ENCODE peak calls at places on chromosomes 6 and 20, in seven cellular contexts. W, A, X, Y, F, R and I are unnamed samples.

GRCh38 chr6:84882768-84883766 is 118.7 kb upstream of the TBX18 start:
- DNase-seq in A (no peak), R (no peak), W (no peak), X (no peak), F (no peak), Y (no peak), I (no peak)

GRCh38 chr6:166305562-166306117 is 2.6 kb downstream of the PRR18 start:
- DNase-seq in Y (no peak), R (no peak), W (no peak), X (no peak), A (no peak), F (no peak), I (no peak)

GRCh38 chr6:82068721-82069120 is 178.8 kb downstream of the IBTK start:
- DNase-seq in R (no peak), A (no peak), Y (no peak), X (no peak), W (no peak), F (no peak), I (no peak)

GRCh38 chr20:25584905-25585704 is at the start of gene NINL:
- DNase-seq in W (peak), A (peak), R (peak), F (peak), X (no peak), Y (peak), I (peak)

GRCh38 chr6:33118525-33119123 is 42.8 kb downstream of the HLA-DPB1 start:
- DNase-seq in A (peak), Y (no peak), F (peak), R (no peak), X (no peak), W (peak), I (no peak)

GRCh38 chr6:47759364-47759763 is 22.5 kb upstream of the OPN5 start:
- DNase-seq in Y (no peak), A (no peak), X (no peak), F (no peak), W (no peak), R (no peak), I (no peak)

GRCh38 chr6:146894624-146895023 is 295.9 kb downstream of the ADGB start:
- DNase-seq in Y (no peak), F (no peak), X (no peak), R (no peak), W (no peak), A (no peak), I (no peak)

GRCh38 chr6:107082045-107082444 is 33.3 kb downstream of the BEND3 start:
- DNase-seq in R (no peak), Y (no peak), F (peak), X (no peak), W (no peak), A (no peak), I (no peak)

GRCh38 chr6:151589667-151590066 is 95.8 kb downstream of the CCDC170 start:
- DNase-seq in W (no peak), F (no peak), R (no peak), Y (no peak), A (no peak), X (no peak), I (no peak)

GRCh38 chr6:21754891-21755290 is 161.3 kb downstream of the SOX4 start:
- DNase-seq in F (no peak), R (no peak), Y (no peak), X (no peak), W (no peak), A (no peak), I (no peak)

GRCh38 chr20:61321481-61321880 is 69.4 kb downstream of the CDH4 start:
- DNase-seq in F (no peak), A (no peak), W (no peak), X (no peak), Y (no peak), R (no peak), I (no peak)

GRCh38 chr6:37047933-37048850 is 42.7 kb downstream of the FGD2 start:
- DNase-seq in R (no peak), Y (no peak), W (no peak), A (no peak), F (no peak), X (no peak), I (no peak)

GRCh38 chr6:148846778-148847761 is 100.2 kb downstream of the UST start:
- DNase-seq in Y (no peak), F (no peak), X (no peak), A (no peak), W (no peak), R (no peak), I (no peak)

GRCh38 chr20:33785503-33785902 is 25.6 kb upstream of the CHMP4B start:
- DNase-seq in R (no peak), A (no peak), X (no peak), W (no peak), Y (no peak), F (no peak), I (no peak)

GRCh38 chr6:160226118-160226541 is 32.5 kb downstream of the SLC22A2 start:
- DNase-seq in Y (no peak), R (no peak), A (no peak), F (no peak), W (no peak), X (no peak), I (no peak)

GRCh38 chr6:158369241-158369640 is 57.0 kb downstream of the TULP4 start:
- DNase-seq in A (no peak), W (no peak), R (no peak), X (no peak), F (no peak), Y (no peak), I (no peak)

GRCh38 chr6:63799313-63799712 is 163.7 kb downstream of the PHF3 start:
- DNase-seq in W (no peak), X (no peak), A (no peak), F (no peak), R (no peak), Y (no peak), I (no peak)

GRCh38 chr6:166588691-166589333 is 2.3 kb upstream of the RAMACL start:
- DNase-seq in X (peak), Y (no peak), R (no peak), A (no peak), W (no peak), F (no peak), I (no peak)

GRCh38 chr6:113857565-113858066 is 471 bp downstream of the MARCKS start:
- DNase-seq in W (no peak), F (no peak), Y (no peak), A (peak), R (no peak), X (no peak), I (no peak)

GRCh38 chr6:149934249-149935156 is 7.3 kb upstream of the ULBP2 start:
- DNase-seq in X (peak), W (peak), F (peak), Y (no peak), R (no peak), A (peak), I (no peak)
- TF ChIP-seq TAF1 in X (no peak), W (no peak), F (no peak), Y (no peak), R (no peak), A (no peak), I (no peak)

GRCh38 chr6:161301338-161301737 is 27.5 kb upstream of the AGPAT4 start:
- DNase-seq in R (no peak), Y (no peak), A (no peak), F (no peak), X (no peak), W (no peak), I (no peak)
- TF ChIP-seq TAF1 in R (no peak), Y (no peak), A (no peak), F (no peak), X (no peak), W (no peak), I (no peak)

DNA sequence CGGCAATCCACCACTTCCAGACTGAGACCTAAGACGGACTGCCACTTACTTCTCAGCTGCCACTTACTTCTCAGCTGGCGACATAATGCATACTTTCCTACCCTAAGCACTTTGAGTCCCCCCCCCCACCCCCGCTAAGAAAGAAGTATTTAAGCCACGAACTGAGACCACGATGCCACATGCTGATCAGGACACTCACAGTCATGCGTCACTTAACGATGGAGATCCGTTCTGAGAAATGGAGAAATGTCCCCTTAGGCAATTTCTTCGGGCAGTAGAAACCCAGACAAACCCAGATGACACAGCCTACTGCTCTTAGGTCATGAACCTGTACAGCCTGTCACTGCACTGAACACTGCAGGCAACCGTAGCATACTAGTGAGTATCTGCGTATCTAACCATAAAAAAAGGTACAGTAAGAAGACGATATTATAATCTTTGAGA is 690 bp downstream of the IFNGR1 start:
- DNase-seq in A (peak), R (no peak), W (peak), F (peak), X (peak), Y (no peak), I (no peak)
- TF ChIP-seq TAF1 in A (no peak), R (no peak), W (peak), F (no peak), X (peak), Y (no peak), I (peak)

GRCh38 chr6:109513571-109514071 is 30.6 kb upstream of the ZBTB24 start:
- DNase-seq in W (no peak), Y (no peak), F (no peak), R (peak), X (no peak), A (no peak), I (no peak)
- TF ChIP-seq TAF1 in W (no peak), Y (no peak), F (no peak), R (no peak), X (no peak), A (no peak), I (no peak)

GRCh38 chr6:43452896-43453295 is 2.5 kb downstream of the DLK2 start:
- DNase-seq in Y (no peak), F (no peak), A (no peak), R (no peak), X (no peak), W (no peak), I (no peak)

GRCh38 chr6:43453831-43454230 is 1.5 kb downstream of the DLK2 start:
- DNase-seq in F (no peak), X (no peak), A (no peak), Y (no peak), R (no peak), W (no peak), I (no peak)

GRCh38 chr6:43454290-43455033 is 886 bp downstream of the DLK2 start:
- DNase-seq in A (peak), F (peak), W (peak), Y (peak), X (no peak), R (peak), I (peak)

GRCh38 chr6:43456737-43457126 is 1.4 kb upstream of the DLK2 start:
- DNase-seq in W (no peak), R (no peak), F (no peak), Y (no peak), X (no peak), A (no peak), I (no peak)

DNA sequence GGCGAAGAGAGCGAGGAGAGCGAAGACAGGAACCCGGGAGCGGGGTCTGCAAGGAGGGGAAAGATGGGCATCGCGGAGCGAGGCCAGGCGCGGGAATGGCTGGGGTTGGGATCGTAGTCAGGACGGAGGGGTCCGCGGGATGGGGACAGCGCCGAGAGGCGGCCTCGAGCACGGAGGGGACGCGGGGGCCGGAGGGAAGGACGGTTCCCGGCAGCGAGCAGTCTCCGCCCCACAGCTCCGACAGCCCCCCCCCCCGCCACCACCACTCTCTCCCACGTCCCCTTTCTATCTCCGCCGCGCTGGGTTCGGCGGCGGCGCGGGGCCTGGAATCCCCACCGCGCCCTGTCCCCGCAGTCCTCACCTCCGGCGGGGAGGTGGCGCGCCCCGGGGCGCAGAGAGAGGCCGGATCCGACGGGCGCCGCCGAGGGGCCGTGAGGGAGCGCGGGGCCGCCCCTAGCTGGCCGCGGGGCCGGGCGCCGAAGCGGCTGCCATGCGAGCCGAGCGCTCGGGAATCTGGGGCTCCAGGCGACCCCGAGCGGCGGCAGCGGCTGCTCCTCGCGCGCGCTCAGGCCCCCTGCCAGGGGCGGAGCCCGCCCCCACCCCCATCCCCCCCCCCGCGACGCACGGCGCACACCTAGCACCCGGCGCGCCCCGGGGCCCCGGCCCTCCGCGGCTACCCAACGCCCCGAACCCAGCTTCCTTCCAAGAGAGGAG is at the start of gene DLK2:
- DNase-seq in R (no peak), Y (peak), X (no peak), A (peak), F (no peak), W (peak), I (peak)
- TF ChIP-seq TAF1 in R (no peak), Y (no peak), X (no peak), A (no peak), F (no peak), W (no peak), I (no peak)

GRCh38 chr6:26578741-26579140 is 18.0 kb upstream of the ABT1 start:
- DNase-seq in A (no peak), X (no peak), W (no peak), Y (no peak), R (no peak), F (no peak), I (no peak)

GRCh38 chr6:26578279-26578678 is 18.5 kb upstream of the ABT1 start:
- DNase-seq in R (no peak), Y (no peak), W (no peak), F (no peak), X (no peak), A (no peak), I (no peak)

GRCh38 chr6:26576929-26577719 is 19.6 kb upstream of the ABT1 start:
- DNase-seq in W (peak), F (peak), A (no peak), R (peak), Y (no peak), X (no peak), I (no peak)

GRCh38 chr6:26576407-26576843 is 20.3 kb upstream of the ABT1 start:
- DNase-seq in R (no peak), W (no peak), Y (no peak), X (no peak), A (no peak), F (no peak), I (no peak)

DNA sequence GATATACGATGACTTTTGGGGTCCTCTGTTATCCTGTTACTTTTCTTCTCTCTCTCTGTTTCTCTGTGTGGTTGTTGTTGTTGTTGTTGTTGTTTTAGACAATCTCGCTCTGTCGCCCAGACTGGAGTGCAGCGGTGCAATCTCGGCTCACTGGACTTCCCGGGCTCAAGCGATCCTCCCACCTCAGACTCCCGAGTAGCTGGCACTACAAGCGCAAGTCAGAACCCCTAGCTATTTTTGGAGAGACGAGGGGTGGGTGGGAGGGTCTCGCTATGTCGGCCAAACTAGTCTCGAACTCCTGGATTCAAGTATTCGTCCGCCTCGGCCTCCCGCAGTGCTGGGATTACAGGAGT is 19.1 kb upstream of the ABT1 start:
- DNase-seq in A (no peak), F (no peak), X (no peak), Y (no peak), R (no peak), W (no peak), I (no peak)
- TF ChIP-seq TAF1 in A (no peak), F (no peak), X (no peak), Y (no peak), R (no peak), W (no peak), I (no peak)

DNA sequence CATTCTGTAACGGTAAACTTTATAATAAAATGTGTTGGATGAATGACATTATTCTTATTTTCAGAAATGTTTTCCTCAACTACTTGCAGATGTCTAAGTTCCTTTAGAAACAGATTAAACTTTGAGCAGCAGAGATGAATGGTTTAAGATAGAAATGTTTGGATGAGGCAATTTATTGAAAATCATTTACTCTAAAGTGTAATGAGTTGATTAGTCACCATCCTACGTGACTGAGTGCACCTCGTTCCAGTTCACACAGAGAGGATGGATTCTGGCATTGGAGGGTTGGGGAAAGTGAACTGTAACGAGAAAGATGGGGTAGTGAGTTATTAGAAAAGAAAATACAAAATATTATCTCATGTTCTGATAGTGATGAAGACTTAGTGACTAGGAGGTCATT is 28.7 kb downstream of the SMPDL3A start:
- DNase-seq in A (no peak), R (no peak), X (no peak), F (no peak), W (no peak), Y (no peak), I (no peak)
- TF ChIP-seq TAF1 in A (no peak), R (no peak), X (no peak), F (no peak), W (no peak), Y (no peak), I (no peak)

GRCh38 chr6:52994789-52995078 is 350 bp downstream of the GSTA4 start:
- DNase-seq in X (no peak), A (peak), W (peak), R (no peak), F (no peak), Y (peak), I (peak)
- TF ChIP-seq TAF1 in X (no peak), A (no peak), W (no peak), R (no peak), F (no peak), Y (no peak), I (no peak)

DNA sequence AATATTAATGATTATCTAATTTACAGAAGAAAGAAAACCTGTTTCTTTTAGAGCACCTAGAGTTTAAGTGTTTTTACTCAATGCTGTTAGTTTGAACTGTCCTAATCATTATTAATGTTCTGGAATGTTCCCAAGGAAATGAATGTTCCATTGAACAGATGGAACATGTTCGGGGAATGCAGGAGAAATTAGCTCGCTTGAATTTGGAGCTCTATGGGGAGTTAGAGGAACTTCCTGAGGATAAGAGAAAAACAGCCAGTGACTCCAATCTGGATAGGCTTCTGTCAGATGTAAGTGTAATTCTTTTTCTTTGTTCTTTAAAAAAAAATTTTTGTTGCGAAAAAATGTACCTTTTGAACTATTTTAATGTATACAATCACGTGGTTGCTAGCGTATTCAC is 10.8 kb upstream of the ECT2L start:
- DNase-seq in Y (no peak), R (no peak), X (no peak), F (no peak), W (no peak), A (no peak), I (no peak)
- TF ChIP-seq TAF1 in Y (no peak), R (no peak), X (no peak), F (no peak), W (no peak), A (no peak), I (no peak)

DNA sequence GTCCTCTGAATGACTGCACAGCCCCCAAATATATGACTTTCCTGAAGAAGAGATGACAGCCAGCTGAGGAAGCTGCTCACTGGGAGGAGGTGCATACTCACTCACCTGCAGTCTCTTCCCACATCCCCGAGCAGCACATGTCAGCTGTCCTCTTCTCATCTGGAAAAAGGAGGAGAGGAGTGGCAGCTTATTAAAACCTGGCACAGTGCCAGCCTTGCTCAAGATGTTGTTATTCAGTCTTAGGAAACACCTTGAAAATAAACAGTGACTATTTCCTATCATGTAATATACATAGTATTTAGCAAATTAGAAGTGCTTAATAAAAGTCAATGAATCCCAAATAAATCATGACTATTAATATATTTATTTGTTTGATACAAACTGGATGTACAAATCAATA is 232.9 kb downstream of the EPM2A start:
- DNase-seq in R (no peak), X (no peak), A (no peak), W (peak), Y (no peak), F (no peak), I (no peak)
- TF ChIP-seq TAF1 in R (no peak), X (no peak), A (no peak), W (no peak), Y (no peak), F (no peak), I (no peak)